ENCODE peak calls at places on chromosome 13, in seven cellular contexts. B is adrenal gland, R is PC-3, L is cardiac muscle cell, X is coronary artery, Q is fibroblast of mammary gland, K is hepatocyte. J is an unnamed sample.

GRCh38 chr13:110646442-110647364 is 31.4 kb downstream of the NAXD start:
- DNase-seq in X (no peak), K (no peak), R (no peak), L (no peak), Q (no peak), B (no peak), J (no peak)

GRCh38 chr13:82747331-82747730 is 1134.9 kb downstream of the SLITRK1 start:
- DNase-seq in R (no peak), B (no peak), L (no peak), Q (peak), K (no peak), X (no peak), J (peak)

GRCh38 chr13:109481046-109481445 is 305.3 kb downstream of the IRS2 start:
- DNase-seq in R (no peak), L (peak), K (peak), X (no peak), B (peak), Q (peak), J (no peak)

GRCh38 chr13:36858285-36858684 is 39.3 kb downstream of the RFXAP start:
- DNase-seq in B (no peak), R (peak), K (peak), Q (peak), L (peak), X (no peak), J (peak)

GRCh38 chr13:94362411-94362909 is 117.0 kb downstream of the DCT start:
- DNase-seq in B (peak), X (no peak), K (peak), Q (peak), L (peak), R (peak), J (peak)

GRCh38 chr13:75749407-75749806 is 113.3 kb downstream of the LMO7 start:
- DNase-seq in X (no peak), K (no peak), Q (peak), B (no peak), L (peak), R (peak), J (peak)

GRCh38 chr13:28387740-28388501 is 107.0 kb downstream of the FLT1 start:
- DNase-seq in K (no peak), Q (no peak), R (no peak), L (no peak), B (no peak), X (no peak), J (no peak)

GRCh38 chr13:76791290-76791664 is 94.9 kb downstream of the KCTD12 start:
- DNase-seq in B (no peak), Q (peak), X (no peak), R (no peak), L (peak), K (no peak), J (no peak)

GRCh38 chr13:91017031-91017668 is 330.3 kb upstream of the MIR17HG start:
- DNase-seq in Q (peak), B (no peak), K (peak), L (peak), R (peak), X (no peak), J (peak)

GRCh38 chr13:73210218-73210883 is 151.5 kb downstream of the KLF5 start:
- DNase-seq in K (peak), Q (no peak), R (peak), X (no peak), L (no peak), B (no peak), J (no peak)

GRCh38 chr13:41700790-41701310 is 243.5 kb downstream of the RGCC start:
- DNase-seq in B (peak), X (no peak), L (peak), K (peak), R (peak), Q (peak), J (peak)

GRCh38 chr13:25455146-25455545 is 83.4 kb downstream of the ATP8A2 start:
- DNase-seq in L (no peak), K (no peak), R (peak), Q (no peak), X (no peak), B (no peak), J (no peak)

GRCh38 chr13:45496942-45497341 is 32.2 kb downstream of the COG3 start:
- DNase-seq in X (no peak), K (no peak), R (peak), Q (no peak), B (no peak), L (no peak), J (no peak)
- H3K4me3 ChIP-seq in X (no peak), K (no peak), R (no peak), Q (no peak), B (no peak), L (no peak), J (no peak)

GRCh38 chr13:48302920-48303330 is 626 bp upstream of the RB1 start:
- DNase-seq in R (no peak), K (no peak), L (no peak), B (no peak), X (no peak), Q (no peak), J (peak)

GRCh38 chr13:48303331-48304131 is at the start of gene RB1:
- DNase-seq in K (peak), L (peak), B (peak), X (peak), Q (peak), R (peak), J (peak)

GRCh38 chr13:48299591-48299990 is 4.0 kb upstream of the RB1 start:
- DNase-seq in B (no peak), Q (no peak), X (no peak), K (no peak), R (no peak), L (no peak), J (no peak)

DNA sequence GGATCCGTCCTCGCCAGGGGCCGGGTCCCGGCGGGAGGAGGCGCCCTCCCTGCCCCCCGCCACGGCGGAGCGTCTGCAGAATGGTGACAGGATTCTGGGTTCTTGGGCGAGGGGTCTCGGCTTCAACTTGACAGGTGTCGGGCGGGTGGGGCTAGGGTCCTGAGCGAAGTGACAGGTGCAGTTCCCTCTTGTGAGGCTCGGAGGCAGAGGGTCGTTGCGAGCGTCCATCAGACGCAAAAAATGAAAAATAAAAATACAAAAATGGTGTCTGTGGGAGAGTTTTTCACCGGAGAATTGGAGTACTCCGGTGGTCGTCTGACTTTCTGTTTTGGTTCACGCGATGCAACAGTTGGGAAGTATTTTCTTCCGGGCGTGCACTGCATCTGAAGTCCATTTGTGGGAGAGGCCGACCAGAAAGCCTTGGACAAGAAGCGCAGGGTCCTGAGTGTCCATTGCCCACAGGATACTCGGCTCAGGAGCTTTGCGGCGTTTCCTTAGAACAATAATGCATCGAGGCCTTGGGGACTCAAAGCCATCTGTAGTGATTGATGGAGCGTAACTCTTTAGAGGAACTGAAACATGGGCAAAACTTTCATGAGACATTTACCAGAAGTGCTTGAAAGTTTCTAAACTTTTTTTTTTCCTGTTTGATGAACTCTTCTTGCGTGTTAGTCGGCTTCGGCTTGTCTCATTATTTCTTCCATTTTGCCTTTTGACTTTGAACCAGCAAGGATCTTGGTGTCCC is 753 bp downstream of the RB1 start:
- DNase-seq in B (no peak), K (peak), X (no peak), L (peak), Q (peak), R (peak), J (peak)
- TF ChIP-seq CTCF in B (no peak), K (no peak), X (no peak), L (no peak), Q (no peak), R (no peak), J (no peak)

DNA sequence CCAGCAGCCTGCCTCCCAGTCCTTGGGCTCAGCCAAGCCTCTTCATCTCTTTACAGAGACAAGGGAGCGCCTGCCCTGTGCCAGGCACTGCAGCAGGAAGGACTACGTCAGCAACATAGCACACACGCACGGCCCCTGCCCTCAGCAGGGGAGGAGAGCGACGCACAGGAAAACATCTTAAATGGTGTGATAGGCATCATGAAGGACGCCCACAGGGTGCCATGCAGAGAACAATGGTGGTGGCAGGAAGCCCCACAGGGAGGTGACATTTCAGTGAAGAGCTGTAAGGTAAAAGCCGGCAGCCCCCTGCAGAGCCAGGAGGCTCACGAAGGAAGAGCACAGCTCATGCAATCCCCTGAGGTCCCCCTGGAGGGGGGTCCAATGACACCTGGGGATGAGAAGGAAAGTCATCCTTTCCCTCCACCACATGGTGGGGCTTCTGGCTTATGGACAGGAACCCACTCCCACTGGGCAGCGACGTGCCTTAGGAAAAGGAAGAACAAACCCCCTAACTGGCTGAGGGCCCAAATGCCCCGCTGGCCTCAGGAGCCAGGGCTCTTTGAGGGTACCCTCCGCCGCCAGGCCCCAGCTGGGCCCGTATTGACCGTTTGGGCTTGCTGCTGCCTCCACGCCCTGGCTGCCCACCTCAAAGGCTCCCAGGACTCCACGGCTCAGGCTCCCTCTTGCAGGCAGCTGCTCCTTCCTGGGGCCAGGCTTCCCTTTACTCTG is 37.3 kb upstream of the C13orf42 start:
- DNase-seq in Q (no peak), B (no peak), R (no peak), L (peak), K (no peak), X (no peak), J (no peak)
- H3K4me3 ChIP-seq in Q (no peak), B (no peak), R (no peak), L (no peak), K (no peak), X (no peak), J (no peak)

GRCh38 chr13:107373551-107373950 is 805.6 kb upstream of the ARGLU1 start:
- DNase-seq in L (peak), K (peak), Q (peak), R (peak), B (no peak), X (no peak), J (peak)
- TF ChIP-seq CTCF in L (peak), K (peak), Q (peak), R (peak), B (peak), X (peak), J (peak)

J was measured in AG10803.